ENCODE peak calls at places on chromosomes 7 and 10, in five cellular contexts. L is right lobe of liver, R is A549, C is heart left ventricle, J is K562. F is an unnamed sample. For H3K4me1 and H3K9me3, the result is how much of the 10 kb centered on the place peaks cover.

GRCh38 chr7:128356546-128357365 is 4.7 kb downstream of the PRRT4 start:
- ATAC-seq in C (peak), L (no peak), J (no peak), R (no peak), F (no peak)

GRCh38 chr10:133009218-133009954 is 67.0 kb upstream of the CFAP46 start:
- ATAC-seq in J (peak), R (peak), L (peak), C (peak), F (peak)

GRCh38 chr7:2031496-2031895 is 201.2 kb downstream of the MAD1L1 start:
- ATAC-seq in J (no peak), C (no peak), R (no peak), L (no peak), F (no peak)

GRCh38 chr7:132355048-132355447 is 221.2 kb downstream of the PLXNA4 start:
- ATAC-seq in C (no peak), R (no peak), J (no peak), L (no peak), F (no peak)

GRCh38 chr7:87944547-87944946 is 10.5 kb downstream of the ADAM22 start:
- ATAC-seq in L (no peak), R (no peak), J (no peak), C (no peak), F (no peak)

GRCh38 chr7:7934127-7934526 is 34.5 kb upstream of the GLCCI1 start:
- ATAC-seq in C (no peak), R (no peak), L (no peak), J (peak), F (no peak)

GRCh38 chr7:77727936-77728701 is 31.9 kb downstream of the RSBN1L start:
- ATAC-seq in J (peak), C (no peak), R (no peak), L (peak), F (no peak)

GRCh38 chr7:19026888-19027287 is 90.5 kb downstream of the TWIST1 start:
- ATAC-seq in J (no peak), C (no peak), R (no peak), L (no peak), F (no peak)

GRCh38 chr10:86168256-86168655 is 198.3 kb downstream of the GRID1 start:
- ATAC-seq in C (no peak), L (no peak), J (no peak), R (no peak), F (no peak)

DNA sequence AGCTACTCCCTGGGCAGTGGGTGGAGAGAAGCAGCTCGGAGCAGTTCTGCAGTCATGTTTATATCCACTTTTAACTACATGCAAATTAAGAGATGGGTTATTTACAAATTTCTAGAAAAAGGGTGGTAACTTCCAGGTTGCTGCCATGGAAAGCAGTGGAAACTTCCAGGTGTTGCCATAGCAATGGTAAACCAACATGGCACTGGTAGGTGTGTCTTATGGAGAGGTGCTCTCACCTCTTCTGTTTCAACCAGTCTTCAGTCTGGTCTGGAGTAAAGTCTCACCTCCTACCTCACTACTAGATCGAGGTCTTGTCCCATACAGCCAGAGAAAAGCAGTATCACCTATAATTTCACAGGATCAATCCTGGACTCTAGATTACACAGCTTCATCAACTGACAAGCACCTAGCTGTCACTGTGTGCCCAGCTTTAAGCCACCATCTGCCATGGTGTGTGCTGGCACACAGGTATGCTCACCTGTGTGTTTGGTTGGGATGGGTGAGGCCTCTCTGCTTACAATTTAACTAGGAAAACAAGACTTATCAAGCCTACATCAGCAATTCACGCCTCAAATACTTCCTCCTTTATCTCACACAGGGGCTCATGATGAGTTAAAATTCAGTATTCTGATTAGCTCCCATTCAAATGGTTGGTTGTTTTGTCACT is 608.4 kb downstream of the PARD3 start:
- ATAC-seq in C (no peak), L (no peak), R (no peak), J (no peak), F (no peak)
- TF ChIP-seq POLR2A in C (no peak), L (no peak), R (no peak), J (no peak), F (no peak)

GRCh38 chr10:29102636-29103035 is 186.2 kb upstream of the LYZL1 start:
- ATAC-seq in J (no peak), C (no peak), R (no peak), L (no peak), F (no peak)

GRCh38 chr10:29105516-29106215 is 183.2 kb upstream of the LYZL1 start:
- ATAC-seq in L (no peak), J (no peak), R (peak), C (no peak), F (no peak)

GRCh38 chr10:29102233-29102632 is 186.6 kb upstream of the LYZL1 start:
- ATAC-seq in C (no peak), R (no peak), L (no peak), J (no peak), F (no peak)

GRCh38 chr10:29106287-29106686 is 182.6 kb upstream of the LYZL1 start:
- ATAC-seq in C (no peak), L (no peak), J (no peak), R (no peak), F (no peak)

GRCh38 chr10:29104661-29105369 is 184.1 kb upstream of the LYZL1 start:
- ATAC-seq in L (peak), C (no peak), R (peak), J (no peak), F (no peak)
- H3K4me1 ChIP-seq in L (under half), C (under half), R (under half), J (under half), F (under half)

GRCh38 chr10:29301359-29301910 is 12.6 kb downstream of the LYZL1 start:
- ATAC-seq in C (no peak), R (no peak), L (no peak), J (no peak), F (no peak)
- H3K9me3 ChIP-seq in C (under half), R (half or more), L (under half), J (under half), F (under half)

GRCh38 chr10:74932648-74933047 is 106.2 kb downstream of the KAT6B start:
- ATAC-seq in L (peak), C (peak), R (no peak), J (no peak), F (no peak)
- TF ChIP-seq POLR2A in L (no peak), C (no peak), R (no peak), J (no peak), F (no peak)

GRCh38 chr10:97651773-97652172 is 11.3 kb downstream of the PI4K2A start:
- ATAC-seq in C (no peak), R (no peak), J (no peak), L (no peak), F (no peak)

GRCh38 chr10:97644961-97645360 is 4.5 kb downstream of the PI4K2A start:
- ATAC-seq in R (no peak), C (no peak), L (no peak), J (no peak), F (no peak)

GRCh38 chr10:97648557-97649404 is 8.3 kb downstream of the PI4K2A start:
- ATAC-seq in R (peak), C (peak), L (peak), J (peak), F (peak)

GRCh38 chr10:97643586-97643985 is 3.1 kb downstream of the PI4K2A start:
- ATAC-seq in C (no peak), J (no peak), R (no peak), L (no peak), F (no peak)

GRCh38 chr10:97647556-97647955 is 7.1 kb downstream of the PI4K2A start:
- ATAC-seq in R (no peak), L (no peak), J (no peak), C (no peak), F (peak)
- H3K4me1 ChIP-seq in R (half or more), L (under half), J (under half), C (under half), F (under half)

GRCh38 chr7:101572156-101572555 is 56.9 kb downstream of the MYL10 start:
- ATAC-seq in J (no peak), L (no peak), R (no peak), C (no peak), F (no peak)
- H3K9me3 ChIP-seq in J (under half), L (under half), R (under half), C (half or more), F (under half)